ENCODE peak calls at places on chromosomes 2 and 18, in eight cellular contexts. K is K562, O is HepG2, S is stomach, T is sigmoid colon, H is prostate gland, Q is H1, A is HCT116. C is an unnamed sample. For H3K36me3 and H3K9me3, the result is how much of the 10 kb centered on the place peaks cover.

GRCh38 chr2:64344999-64345576 is 108.9 kb upstream of the LGALSL start:
- DNase-seq in S (no peak), T (no peak), Q (no peak), O (no peak), A (no peak), H (no peak), K (no peak), C (no peak)

GRCh38 chr2:177692828-177693269 is 300.3 kb downstream of the AGPS start:
- DNase-seq in A (no peak), Q (no peak), T (no peak), S (no peak), H (no peak), O (no peak), K (no peak), C (no peak)

GRCh38 chr2:239939736-239940483 is 85.2 kb downstream of the NDUFA10 start:
- DNase-seq in Q (no peak), S (peak), K (no peak), H (no peak), T (peak), O (no peak), A (no peak), C (no peak)

GRCh38 chr2:120501591-120501990 is 155.7 kb downstream of the INHBB start:
- DNase-seq in O (no peak), Q (no peak), T (no peak), K (no peak), S (no peak), H (no peak), A (no peak), C (no peak)

GRCh38 chr18:3452750-3453539 is 3.0 kb downstream of the TGIF1 start:
- DNase-seq in O (no peak), K (no peak), S (peak), H (no peak), Q (peak), T (no peak), A (no peak), C (no peak)

GRCh38 chr2:20624884-20625485 is 25.9 kb downstream of the HS1BP3 start:
- DNase-seq in T (peak), H (no peak), K (no peak), Q (no peak), S (no peak), O (no peak), A (no peak), C (no peak)

GRCh38 chr2:203675086-203675485 is 31.4 kb upstream of the CD28 start:
- DNase-seq in Q (no peak), O (no peak), A (no peak), S (no peak), K (no peak), H (no peak), T (no peak), C (no peak)

GRCh38 chr2:128366746-128367511 is 48.3 kb upstream of the HS6ST1 start:
- DNase-seq in Q (no peak), S (no peak), H (no peak), T (peak), O (no peak), A (no peak), K (no peak), C (no peak)

GRCh38 chr2:73020657-73021370 is 50.7 kb downstream of the SFXN5 start:
- DNase-seq in T (no peak), S (peak), Q (peak), K (no peak), O (peak), A (no peak), H (no peak), C (no peak)

GRCh38 chr18:61743775-61744531 is 148.9 kb downstream of the RNF152 start:
- DNase-seq in K (no peak), H (no peak), A (no peak), S (no peak), O (no peak), T (no peak), Q (no peak), C (no peak)

DNA sequence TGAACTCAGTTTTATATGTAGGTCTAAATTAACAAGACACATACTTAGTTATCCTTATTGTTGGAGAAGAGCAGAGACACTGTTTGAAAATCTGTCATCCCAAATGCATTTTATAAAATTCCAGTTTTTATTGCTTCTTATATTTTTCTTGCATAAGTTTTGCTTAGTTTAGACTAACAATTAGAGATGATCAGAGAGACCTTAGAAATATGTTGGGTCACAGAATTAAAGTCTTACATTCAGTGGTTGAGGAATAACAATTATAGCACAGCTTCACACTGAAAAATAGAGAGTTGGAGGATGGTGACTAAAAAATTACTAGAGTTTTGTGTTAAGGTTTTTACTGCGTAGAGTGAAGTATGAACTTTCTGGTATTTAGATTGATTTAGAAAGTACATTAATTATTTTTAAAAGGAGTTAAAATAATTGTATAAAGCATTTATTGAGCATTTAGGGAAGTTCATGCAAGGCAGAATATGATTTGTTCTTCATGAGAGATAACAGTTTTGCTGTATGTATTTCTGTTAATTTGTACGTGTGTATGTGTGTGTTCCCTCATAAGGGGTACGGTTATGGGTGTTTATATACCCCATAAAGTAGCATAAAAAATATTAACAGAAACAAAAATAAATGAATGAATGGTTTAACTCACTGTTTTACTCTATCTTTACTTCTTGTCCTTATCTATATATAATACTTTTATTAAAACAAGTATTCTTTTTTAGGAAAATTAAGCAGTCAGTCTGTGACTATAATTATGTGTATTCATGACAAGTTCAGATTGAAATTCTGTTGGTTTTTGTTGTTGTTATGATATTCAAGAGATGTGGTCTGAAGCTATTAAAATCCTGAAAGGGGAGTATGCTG is 31.2 kb downstream of the DDX1 start:
- DNase-seq in T (no peak), O (no peak), K (no peak), A (no peak), H (no peak), Q (no peak), S (no peak), C (no peak)
- H3K36me3 ChIP-seq in T (under half), O (half or more), K (half or more), A (half or more), H (under half), Q (under half), S (half or more), C (under half)

DNA sequence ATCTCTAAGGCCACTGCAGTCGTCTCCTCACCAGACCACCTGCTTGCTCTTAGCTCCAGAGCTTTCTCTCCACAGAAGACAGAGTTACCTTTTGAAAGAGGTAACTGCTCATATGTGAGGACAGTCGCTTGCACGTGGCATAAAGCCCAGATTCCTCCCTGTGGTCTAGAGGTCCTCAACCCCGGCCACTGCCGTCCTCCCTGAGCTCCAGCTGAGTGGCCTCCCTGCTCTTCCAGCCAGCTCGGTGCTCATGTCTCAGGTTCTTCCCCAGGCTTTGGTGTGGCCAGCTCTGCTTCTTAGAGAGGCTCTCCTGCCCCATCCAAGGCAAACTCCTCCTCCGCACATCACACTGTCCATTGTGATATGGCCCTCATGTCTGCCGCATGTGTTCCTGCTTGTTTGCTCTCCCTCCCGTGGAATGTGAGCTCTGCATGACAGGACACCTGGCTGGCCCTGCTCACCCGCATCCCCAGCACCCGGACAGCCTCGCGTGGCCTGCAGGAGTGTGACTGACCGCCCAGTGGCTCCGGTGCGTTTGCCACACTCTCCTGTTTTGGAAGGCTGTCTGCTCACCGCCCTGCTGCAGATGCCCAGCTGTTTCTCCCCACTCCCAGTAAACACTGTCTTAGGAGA is 91.5 kb upstream of the LDLRAD4 start:
- DNase-seq in A (no peak), T (no peak), Q (no peak), O (no peak), S (no peak), H (peak), K (no peak), C (no peak)
- TF ChIP-seq POLR2AphosphoS5 in A (no peak), T (no peak), Q (no peak), O (no peak), S (no peak), H (peak), K (no peak), C (no peak)

GRCh38 chr2:107625982-107626381 is 200.7 kb upstream of the RGPD4 start:
- DNase-seq in K (no peak), S (no peak), H (no peak), T (no peak), O (no peak), Q (no peak), A (no peak), C (no peak)

GRCh38 chr2:107622741-107623310 is 203.9 kb upstream of the RGPD4 start:
- DNase-seq in K (no peak), Q (no peak), A (no peak), H (no peak), S (no peak), T (no peak), O (no peak), C (no peak)

GRCh38 chr2:107633580-107634147 is 193.0 kb upstream of the RGPD4 start:
- DNase-seq in K (peak), H (no peak), O (no peak), Q (no peak), A (no peak), S (no peak), T (no peak), C (no peak)

GRCh38 chr2:107627164-107627563 is 199.5 kb upstream of the RGPD4 start:
- DNase-seq in O (no peak), A (no peak), S (no peak), K (no peak), T (no peak), Q (no peak), H (no peak), C (no peak)

GRCh38 chr2:107627926-107628325 is 198.8 kb upstream of the RGPD4 start:
- DNase-seq in T (no peak), S (no peak), O (no peak), H (no peak), K (no peak), A (no peak), Q (no peak), C (no peak)
- H3K9me3 ChIP-seq in T (under half), S (under half), O (half or more), H (under half), K (under half), A (under half), Q (under half), C (under half)

GRCh38 chr2:10588911-10589310 is 100.9 kb downstream of the NOL10 start:
- DNase-seq in Q (no peak), A (no peak), T (no peak), K (no peak), O (no peak), H (no peak), S (no peak), C (no peak)
- H3K36me3 ChIP-seq in Q (under half), A (under half), T (under half), K (half or more), O (half or more), H (under half), S (half or more), C (under half)

DNA sequence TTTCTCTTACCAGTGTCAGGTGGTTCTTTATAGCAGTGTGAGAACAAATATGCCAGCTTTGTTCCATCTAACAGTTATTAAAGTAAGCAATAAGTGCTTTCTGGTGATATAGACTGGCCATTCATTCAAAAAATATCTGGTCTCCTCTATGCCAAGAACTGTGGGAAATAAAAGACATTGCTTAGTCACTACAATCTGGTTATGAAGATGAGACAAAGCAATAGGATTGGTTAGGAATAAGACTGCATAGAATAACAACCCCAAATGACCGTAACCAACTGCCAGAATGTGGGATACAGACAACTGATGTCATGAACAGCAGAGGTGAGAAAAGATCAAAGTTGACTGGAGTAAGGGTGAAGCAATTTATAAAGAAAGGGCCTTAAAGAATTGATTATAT is 83.8 kb downstream of the MBD2 start:
- DNase-seq in A (no peak), T (no peak), H (no peak), K (no peak), Q (no peak), O (no peak), S (no peak), C (no peak)
- TF ChIP-seq POLR2AphosphoS5 in A (no peak), T (no peak), H (no peak), K (no peak), Q (no peak), O (no peak), S (no peak), C (no peak)

GRCh38 chr2:29246388-29247300 is 131.4 kb downstream of the CLIP4 start:
- DNase-seq in H (no peak), Q (no peak), S (no peak), K (no peak), A (no peak), T (no peak), O (no peak), C (no peak)
- H3K9me3 ChIP-seq in H (under half), Q (under half), S (under half), K (under half), A (under half), T (under half), O (under half), C (under half)

DNA sequence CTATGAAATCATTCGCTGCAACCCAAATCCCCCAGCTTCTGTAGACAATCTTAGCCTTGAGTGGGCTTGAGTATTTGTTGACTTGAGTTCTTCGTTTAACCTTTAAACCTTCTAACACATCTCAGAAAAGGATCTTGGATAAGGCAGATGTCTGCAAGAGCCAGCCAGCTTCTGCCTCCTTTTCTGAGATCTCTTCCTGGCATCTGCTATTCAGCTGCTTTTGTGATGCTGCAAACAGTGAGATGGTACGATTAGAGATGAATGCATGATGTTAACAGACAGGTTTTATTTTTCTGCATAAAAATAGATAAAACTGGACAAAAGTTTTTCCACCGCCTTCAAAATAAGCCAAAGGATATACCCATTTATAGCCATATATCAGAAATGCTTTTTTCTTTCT is 37.6 kb downstream of the NRP2 start:
- DNase-seq in K (no peak), Q (no peak), T (no peak), H (no peak), A (no peak), O (no peak), S (no peak), C (no peak)
- H3K36me3 ChIP-seq in K (under half), Q (under half), T (under half), H (under half), A (under half), O (under half), S (under half), C (under half)

DNA sequence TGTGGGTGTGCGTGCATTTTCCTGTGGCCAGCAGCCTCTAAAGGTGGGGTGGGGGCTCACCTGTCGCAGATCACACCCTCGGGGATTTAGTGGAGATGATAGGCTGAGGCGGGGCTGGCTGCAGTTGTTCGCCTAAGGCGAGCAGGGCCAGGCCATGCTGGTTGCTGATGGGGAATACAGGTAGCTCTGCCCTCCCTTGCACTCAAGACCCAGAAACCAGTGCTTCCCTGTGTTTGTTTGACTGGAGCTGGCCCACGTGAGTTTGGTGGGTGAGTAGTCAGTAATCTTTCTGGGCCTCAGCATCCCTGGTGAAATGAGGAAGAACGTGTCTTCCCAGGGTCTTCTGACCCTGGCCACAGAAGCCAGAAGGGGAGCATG is 46.0 kb downstream of the FAM168B start:
- DNase-seq in A (no peak), O (no peak), H (no peak), T (peak), Q (no peak), K (no peak), S (no peak), C (no peak)
- TF ChIP-seq POLR2AphosphoS5 in A (no peak), O (no peak), H (no peak), T (no peak), Q (no peak), K (peak), S (no peak), C (no peak)